ENCODE peak calls at places on chromosomes 7 and 10, in six cellular contexts. L is GM23248, S is mucosa of descending colon, T is colonic mucosa, X is esophagus squamous epithelium, A is Caco-2. J is an unnamed sample.

GRCh38 chr7:88278881-88279280 is 27.8 kb downstream of the STEAP4 start:
- DNase-seq in L (peak; percentile 36), S (no peak), T (no peak), X (no peak), A (no peak), J (no peak)

GRCh38 chr7:2237109-2237602 is 4.4 kb upstream of the MAD1L1 start:
- DNase-seq in L (no peak), S (no peak), T (peak; percentile 47), X (peak; percentile 31), A (no peak), J (peak; percentile 86)

GRCh38 chr7:101436857-101437576 is 74.3 kb downstream of the COL26A1 start:
- DNase-seq in L (no peak), S (no peak), T (peak; percentile 47), X (no peak), A (peak; percentile 80), J (no peak)

GRCh38 chr10:26479766-26480492 is 41.8 kb downstream of the APBB1IP start:
- DNase-seq in L (no peak), S (no peak), T (no peak), X (no peak), A (no peak), J (peak; percentile 37)

GRCh38 chr7:41711283-41712064 is 8.6 kb upstream of the INHBA start:
- DNase-seq in L (peak; percentile 49), S (no peak), T (peak; percentile 34), X (no peak), A (no peak), J (peak; percentile 55)

GRCh38 chr10:31739146-31739545 is 189.5 kb downstream of the ARHGAP12 start:
- DNase-seq in L (no peak), S (no peak), T (no peak), X (no peak), A (no peak), J (no peak)

GRCh38 chr10:116836087-116836486 is 13.2 kb upstream of the ENO4 start:
- DNase-seq in L (no peak), S (no peak), T (no peak), X (no peak), A (no peak), J (no peak)

GRCh38 chr10:88620441-88620840 is 33.9 kb downstream of the LIPJ start:
- DNase-seq in L (no peak), S (no peak), T (no peak), X (no peak), A (no peak), J (no peak)

GRCh38 chr10:52170776-52171175 is 143.3 kb upstream of the DKK1 start:
- DNase-seq in L (no peak), S (no peak), T (no peak), X (no peak), A (no peak), J (no peak)

GRCh38 chr7:143008007-143008901 is 18.7 kb downstream of the OR9A2 start:
- DNase-seq in L (peak; percentile 76), S (peak; percentile 74), T (peak; percentile 80), X (peak; percentile 18), A (peak; percentile 71), J (peak; percentile 92)
- H3K9me3 ChIP-seq in L (no peaks in the 10 kb centered on the region), S (no peaks in the 10 kb centered on the region), T (no peaks in the 10 kb centered on the region), X (no peaks in the 10 kb centered on the region), A (no peaks in the 10 kb centered on the region), J (no peaks in the 10 kb centered on the region)

GRCh38 chr10:42421812-42422211 is 216.6 kb downstream of the ZNF33B start:
- DNase-seq in L (no peak), S (no peak), T (no peak), X (no peak), A (no peak), J (no peak)
- H3K9me3 ChIP-seq in L (no peaks in the 10 kb centered on the region), S (peaks cover 19% of the 10 kb centered on the region), T (no peaks in the 10 kb centered on the region), X (no peaks in the 10 kb centered on the region), A (no peaks in the 10 kb centered on the region), J (no peaks in the 10 kb centered on the region)

GRCh38 chr7:158409816-158410330 is 177.8 kb downstream of the PTPRN2 start:
- DNase-seq in L (no peak), S (no peak), T (no peak), X (no peak), A (peak; percentile 3), J (no peak)
- H3K9me3 ChIP-seq in L (no peaks in the 10 kb centered on the region), S (no peaks in the 10 kb centered on the region), T (no peaks in the 10 kb centered on the region), X (no peaks in the 10 kb centered on the region), A (no peaks in the 10 kb centered on the region), J (no peaks in the 10 kb centered on the region)

DNA sequence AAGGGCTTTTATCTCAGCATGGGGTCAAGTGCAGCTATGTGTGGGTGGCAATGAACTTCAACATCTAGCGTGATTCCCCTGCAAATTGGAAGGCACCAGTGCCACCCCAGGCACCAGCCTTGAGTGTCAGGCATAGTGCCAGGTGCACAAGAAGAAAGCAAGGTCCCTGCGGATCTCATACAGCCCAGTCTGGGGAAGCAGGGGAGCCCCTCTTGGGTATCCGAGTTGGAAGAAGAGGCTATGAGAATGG is 269.0 kb downstream of the RPS24 start:
- DNase-seq in L (no peak), S (no peak), T (no peak), X (no peak), A (no peak), J (no peak)
- H3K9me3 ChIP-seq in L (no peaks in the 10 kb centered on the region), S (no peaks in the 10 kb centered on the region), T (no peaks in the 10 kb centered on the region), X (no peaks in the 10 kb centered on the region), A (no peaks in the 10 kb centered on the region), J (no peaks in the 10 kb centered on the region)

GRCh38 chr7:56449762-56450161 is 333.5 kb upstream of the NUPR2 start:
- DNase-seq in L (no peak), S (no peak), T (no peak), X (no peak), A (no peak), J (no peak)
- H3K9me3 ChIP-seq in L (no peaks in the 10 kb centered on the region), S (peaks cover 89% of the 10 kb centered on the region), T (no peaks in the 10 kb centered on the region), X (no peaks in the 10 kb centered on the region), A (peaks cover 24% of the 10 kb centered on the region), J (peaks cover 16% of the 10 kb centered on the region)

DNA sequence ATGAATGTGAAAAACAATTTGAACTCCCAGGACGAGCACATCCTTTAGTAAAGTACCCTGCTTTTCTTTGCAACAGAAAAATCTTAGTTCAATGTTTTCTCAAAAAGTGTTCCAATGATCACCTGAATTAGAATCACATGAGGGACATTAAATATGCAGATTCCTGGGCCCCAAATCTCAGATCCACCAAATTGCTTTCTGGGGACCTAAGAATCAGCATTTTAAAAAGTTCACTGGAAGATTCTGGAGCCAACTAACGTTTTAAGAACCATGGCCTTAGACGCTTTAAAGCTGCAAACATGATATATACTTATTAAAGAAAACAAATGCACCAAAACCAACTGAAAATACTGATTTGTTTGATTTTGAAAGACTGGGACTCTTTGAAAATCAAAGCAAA is 143.4 kb upstream of the TMEM168 start:
- DNase-seq in L (no peak), S (no peak), T (no peak), X (no peak), A (no peak), J (no peak)
- H3K9me3 ChIP-seq in L (no peaks in the 10 kb centered on the region), S (no peaks in the 10 kb centered on the region), T (no peaks in the 10 kb centered on the region), X (no peaks in the 10 kb centered on the region), A (no peaks in the 10 kb centered on the region), J (no peaks in the 10 kb centered on the region)

DNA sequence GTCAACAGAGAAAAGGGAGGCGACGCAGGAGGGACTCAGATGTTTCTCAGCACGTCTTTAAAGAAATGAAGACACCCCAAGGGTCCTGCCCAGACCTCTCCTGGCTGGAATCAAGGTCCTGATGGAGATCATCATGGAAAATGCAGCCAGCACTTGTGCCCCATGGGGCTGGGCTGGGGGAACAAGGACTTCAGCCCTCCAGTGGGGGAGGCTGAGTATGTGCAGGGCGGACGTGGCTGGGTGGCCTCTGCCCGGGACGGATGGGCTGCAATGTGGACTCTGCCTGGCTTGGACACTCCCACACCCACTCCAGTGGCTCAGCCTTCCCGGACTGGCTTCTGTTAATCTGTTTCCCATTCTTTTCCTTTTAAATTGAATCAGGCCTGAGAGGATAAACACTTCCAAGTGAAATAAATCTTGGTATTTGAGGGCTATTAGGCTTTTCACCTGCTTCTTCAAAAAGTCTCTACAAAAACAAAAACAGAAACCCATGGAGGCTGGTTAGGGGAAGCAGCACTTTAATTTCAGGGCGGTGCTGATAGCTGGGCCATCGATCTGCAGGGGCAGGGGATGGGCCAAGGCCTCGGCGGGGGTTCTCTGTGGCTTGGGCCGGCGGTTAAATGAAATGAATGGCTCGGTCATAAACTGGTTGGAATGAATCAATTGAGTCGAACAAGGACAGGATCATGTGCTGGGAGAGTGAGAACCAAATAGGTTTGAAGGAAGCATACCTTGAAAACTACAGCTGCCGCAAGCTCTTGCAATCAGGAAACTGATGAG is 51.5 kb downstream of the ADARB2 start:
- DNase-seq in L (no peak), S (no peak), T (no peak), X (no peak), A (peak; percentile 21), J (no peak)
- H3K9me3 ChIP-seq in L (no peaks in the 10 kb centered on the region), S (no peaks in the 10 kb centered on the region), T (no peaks in the 10 kb centered on the region), X (no peaks in the 10 kb centered on the region), A (no peaks in the 10 kb centered on the region), J (no peaks in the 10 kb centered on the region)

J was measured in Peyer's patch.